ENCODE peak calls at places on chromosomes 1 and 21, in ten cellular contexts. K is endodermal cell; A is foreskin fibroblast; J is CD8-positive, alpha-beta memory T cell; O is thoracic aorta; Y is A673; M is testis; T is A549; P is right lobe of liver; Q is tibial artery. G is an unnamed sample.

GRCh38 chr1:225694151-225694603 is 41.3 kb upstream of the ENAH start:
- DNase-seq in O (no peak), J (no peak), P (peak), Q (peak), T (peak), A (no peak), M (peak), K (no peak), Y (no peak), G (no peak)

GRCh38 chr1:15123298-15123697 is 30.2 kb upstream of the TMEM51 start:
- DNase-seq in M (no peak), K (no peak), Q (no peak), J (no peak), A (no peak), O (no peak), P (no peak), Y (no peak), T (no peak), G (no peak)

GRCh38 chr1:198904356-198904755 is 265.5 kb downstream of the PTPRC start:
- DNase-seq in O (no peak), Q (no peak), T (no peak), P (no peak), A (peak), Y (no peak), M (no peak), J (no peak), K (no peak), G (no peak)

GRCh38 chr1:78586572-78586971 is 33.7 kb upstream of the IFI44L start:
- DNase-seq in A (peak), Q (no peak), M (no peak), J (no peak), O (no peak), Y (no peak), K (no peak), T (no peak), P (no peak), G (no peak)

GRCh38 chr1:219931033-219931432 is 2.7 kb upstream of the SLC30A10 start:
- DNase-seq in T (no peak), K (no peak), M (no peak), Q (no peak), O (no peak), A (peak), Y (peak), J (no peak), P (no peak), G (no peak)

GRCh38 chr1:115280073-115280472 is 58.0 kb downstream of the NGF start:
- DNase-seq in M (no peak), T (no peak), O (no peak), J (no peak), P (no peak), Y (peak), Q (no peak), A (peak), K (no peak), G (no peak)

GRCh38 chr1:23198373-23198772 is 18.9 kb downstream of the HTR1D start:
- DNase-seq in P (no peak), T (peak), J (no peak), Q (no peak), A (peak), O (no peak), M (no peak), K (no peak), Y (no peak), G (no peak)

GRCh38 chr1:195550071-195550862 is 1058.0 kb downstream of the KCNT2 start:
- DNase-seq in P (no peak), M (no peak), K (no peak), O (no peak), J (no peak), T (no peak), Y (no peak), Q (no peak), A (no peak), G (no peak)

GRCh38 chr1:36175137-36176095 is 19.5 kb downstream of the MAP7D1 start:
- DNase-seq in P (no peak), T (no peak), O (no peak), K (peak), A (no peak), Y (no peak), Q (peak), M (peak), J (no peak), G (peak)

GRCh38 chr1:204255225-204255624 is 41.4 kb upstream of the GOLT1A start:
- DNase-seq in O (no peak), M (no peak), T (no peak), K (peak), A (no peak), J (no peak), P (no peak), Q (no peak), Y (peak), G (no peak)

GRCh38 chr1:2952992-2953391 is 68.3 kb upstream of the ACTRT2 start:
- DNase-seq in J (no peak), Q (no peak), Y (no peak), A (no peak), T (no peak), P (peak), K (no peak), O (no peak), M (no peak), G (peak)

GRCh38 chr1:2950926-2951305 is 70.4 kb upstream of the ACTRT2 start:
- DNase-seq in Q (no peak), A (no peak), T (no peak), O (no peak), K (no peak), J (no peak), M (no peak), Y (no peak), P (peak), G (no peak)

GRCh38 chr1:2952371-2952770 is 68.9 kb upstream of the ACTRT2 start:
- DNase-seq in M (no peak), T (no peak), P (peak), J (no peak), A (no peak), K (no peak), O (no peak), Q (peak), Y (no peak), G (no peak)

GRCh38 chr1:2949966-2950925 is 71.0 kb upstream of the ACTRT2 start:
- DNase-seq in T (no peak), Y (no peak), O (no peak), J (no peak), K (no peak), M (no peak), A (no peak), Q (peak), P (peak), G (peak)

GRCh38 chr1:2951856-2952255 is 69.4 kb upstream of the ACTRT2 start:
- DNase-seq in J (no peak), O (no peak), K (no peak), T (no peak), Y (no peak), P (peak), Q (peak), M (no peak), A (no peak), G (no peak)
- H3K4me3 ChIP-seq in J (no peak), O (no peak), K (no peak), T (no peak), Y (no peak), P (no peak), Q (no peak), M (no peak), A (no peak), G (no peak)

GRCh38 chr1:119279441-119280415 is 88.9 kb upstream of the HAO2 start:
- DNase-seq in T (peak), Q (no peak), A (peak), O (no peak), M (peak), J (no peak), P (no peak), Y (peak), K (no peak), G (no peak)

GRCh38 chr1:119276558-119276957 is 92.0 kb upstream of the HAO2 start:
- DNase-seq in A (no peak), J (no peak), P (no peak), K (peak), Y (no peak), O (no peak), M (no peak), T (peak), Q (no peak), G (no peak)

GRCh38 chr1:119275145-119275929 is 93.2 kb upstream of the HAO2 start:
- DNase-seq in Y (peak), Q (no peak), J (peak), A (peak), M (peak), K (peak), P (no peak), O (no peak), T (peak), G (no peak)

DNA sequence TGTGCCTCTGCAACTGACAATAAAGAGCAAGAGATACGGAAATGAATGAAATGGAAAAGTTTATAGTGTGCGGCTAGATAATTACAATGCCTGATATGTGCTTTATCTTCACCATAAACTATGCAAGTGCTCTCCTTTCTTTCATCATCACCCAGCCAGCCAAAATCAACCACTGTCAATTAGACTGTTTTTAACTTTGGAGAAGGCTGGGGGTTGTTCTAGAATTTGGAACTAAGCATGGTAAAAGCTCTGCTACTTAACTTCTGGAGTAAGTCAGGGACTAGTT is 92.7 kb upstream of the HAO2 start:
- DNase-seq in T (no peak), K (no peak), Y (no peak), O (no peak), A (peak), Q (no peak), J (no peak), P (no peak), M (no peak), G (no peak)
- H3K4me3 ChIP-seq in T (no peak), K (no peak), Y (no peak), O (no peak), A (no peak), Q (no peak), J (no peak), P (no peak), M (no peak), G (no peak)

GRCh38 chr1:167695150-167695549 is 26.6 kb upstream of the MPZL1 start:
- DNase-seq in O (no peak), Y (no peak), T (no peak), P (no peak), M (no peak), Q (no peak), A (peak), J (no peak), K (no peak), G (no peak)

GRCh38 chr1:167695756-167696561 is 25.8 kb upstream of the MPZL1 start:
- DNase-seq in K (no peak), Y (no peak), P (no peak), T (no peak), A (no peak), Q (no peak), O (no peak), M (no peak), J (no peak), G (no peak)

GRCh38 chr1:167701510-167701909 is 20.3 kb upstream of the MPZL1 start:
- DNase-seq in K (no peak), J (no peak), P (no peak), M (no peak), T (no peak), A (no peak), Q (no peak), Y (no peak), O (no peak), G (no peak)

GRCh38 chr1:167697667-167698141 is 24.1 kb upstream of the MPZL1 start:
- DNase-seq in P (no peak), A (peak), O (no peak), J (no peak), K (no peak), Q (peak), Y (no peak), T (no peak), M (peak), G (peak)

DNA sequence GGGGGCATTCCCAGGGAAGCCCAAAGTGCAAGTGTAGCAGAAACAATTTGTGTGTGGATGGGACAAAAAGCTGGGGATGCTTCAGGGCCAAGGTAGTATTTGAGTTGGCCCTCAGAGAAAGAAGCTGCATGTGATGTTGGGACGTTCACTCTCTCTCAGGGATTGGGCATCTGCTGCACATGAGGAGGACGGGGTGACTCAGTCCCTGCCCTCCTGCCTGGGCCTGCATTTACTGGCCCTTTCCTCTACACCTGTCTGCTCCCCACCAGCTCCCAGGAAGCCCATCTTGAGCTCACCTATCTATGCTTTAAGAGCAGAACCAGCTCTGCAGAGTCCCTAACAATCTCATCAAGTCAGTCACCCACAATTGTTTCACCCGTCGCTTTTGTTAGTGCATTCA is 23.5 kb upstream of the MPZL1 start:
- DNase-seq in K (no peak), J (no peak), A (no peak), Q (no peak), O (no peak), M (no peak), Y (no peak), P (no peak), T (no peak), G (no peak)
- H3K4me3 ChIP-seq in K (no peak), J (no peak), A (no peak), Q (no peak), O (no peak), M (no peak), Y (no peak), P (no peak), T (no peak), G (peak)

GRCh38 chr1:224331824-224332223 is 1.9 kb upstream of the NVL start:
- DNase-seq in K (no peak), M (no peak), Q (no peak), T (no peak), A (no peak), J (no peak), P (no peak), Y (no peak), O (no peak), G (no peak)

GRCh38 chr1:224333309-224333926 is 3.4 kb upstream of the NVL start:
- DNase-seq in Q (no peak), K (no peak), T (peak), P (no peak), A (peak), O (no peak), Y (peak), M (no peak), J (no peak), G (no peak)

GRCh38 chr1:224329842-224330753 is at the start of gene NVL:
- DNase-seq in J (peak), P (peak), M (peak), Y (peak), A (peak), O (peak), Q (peak), T (peak), K (peak), G (peak)

GRCh38 chr1:224329484-224329841 is 509 bp downstream of the NVL start:
- DNase-seq in K (no peak), T (no peak), O (no peak), M (no peak), J (no peak), P (no peak), Y (no peak), Q (no peak), A (no peak), G (no peak)

DNA sequence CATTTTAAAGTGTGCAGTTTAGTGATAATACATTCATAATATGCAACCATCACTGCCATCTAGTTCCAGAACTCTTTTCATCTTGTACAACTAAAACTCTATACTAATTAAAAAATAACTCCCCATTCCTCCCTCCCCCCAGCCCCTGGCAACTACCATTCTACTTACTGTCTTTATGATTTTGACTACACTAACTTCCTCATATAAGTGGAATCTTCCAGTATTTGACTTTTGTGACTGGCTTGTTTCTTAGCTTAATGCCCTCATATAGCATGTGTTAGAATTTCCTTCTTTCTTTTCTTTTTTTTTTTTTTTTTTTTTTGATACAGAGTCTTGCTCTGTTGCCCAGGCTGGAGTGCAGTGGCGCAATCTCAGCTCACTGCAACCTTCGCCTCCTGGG is 1.4 kb upstream of the NVL start:
- DNase-seq in T (no peak), P (no peak), O (no peak), J (no peak), Y (no peak), A (no peak), K (no peak), Q (no peak), M (no peak), G (no peak)
- H3K4me3 ChIP-seq in T (no peak), P (no peak), O (no peak), J (no peak), Y (no peak), A (no peak), K (no peak), Q (no peak), M (no peak), G (peak)

GRCh38 chr1:19310720-19311502 is 1.0 kb downstream of the AKR7A2 start:
- DNase-seq in A (peak), Y (no peak), M (no peak), Q (no peak), O (no peak), P (no peak), K (no peak), T (no peak), J (no peak), G (no peak)
- H3K4me3 ChIP-seq in A (peak), Y (peak), M (peak), Q (peak), O (peak), P (peak), K (peak), T (peak), J (peak), G (peak)

GRCh38 chr1:4486408-4487120 is 167.8 kb upstream of the AJAP1 start:
- DNase-seq in P (no peak), Y (no peak), T (no peak), O (no peak), A (no peak), Q (no peak), M (no peak), K (no peak), J (no peak), G (no peak)
- H3K4me3 ChIP-seq in P (no peak), Y (no peak), T (no peak), O (no peak), A (no peak), Q (no peak), M (no peak), K (no peak), J (no peak), G (no peak)

GRCh38 chr1:192022839-192023238 is 135.4 kb upstream of the RGS18 start:
- DNase-seq in J (no peak), A (no peak), K (no peak), T (no peak), Q (no peak), M (no peak), Y (no peak), P (no peak), O (no peak), G (no peak)
- H3K4me3 ChIP-seq in J (no peak), A (no peak), K (no peak), T (no peak), Q (no peak), M (no peak), Y (no peak), P (no peak), O (no peak), G (no peak)

GRCh38 chr21:26842976-26843911 is 2.0 kb downstream of the ADAMTS1 start:
- DNase-seq in P (peak), K (peak), T (peak), Q (peak), O (peak), M (peak), Y (peak), A (peak), J (no peak), G (peak)
- H3K4me3 ChIP-seq in P (peak), K (peak), T (peak), Q (peak), O (peak), M (peak), Y (peak), A (peak), J (peak), G (peak)

GRCh38 chr21:45405819-45406762 is 1.1 kb downstream of the COL18A1 start:
- DNase-seq in J (no peak), M (peak), Y (no peak), P (peak), O (no peak), Q (peak), A (peak), T (peak), K (peak), G (peak)

GRCh38 chr21:45405271-45405818 is 380 bp downstream of the COL18A1 start:
- DNase-seq in O (no peak), T (no peak), Q (peak), M (peak), A (peak), Y (no peak), P (peak), J (no peak), K (peak), G (peak)

GRCh38 chr21:45403825-45404725 is 890 bp upstream of the COL18A1 start:
- DNase-seq in T (no peak), A (peak), K (peak), O (peak), P (peak), Q (peak), M (peak), Y (peak), J (no peak), G (peak)

GRCh38 chr21:45403133-45403824 is 1.7 kb upstream of the COL18A1 start:
- DNase-seq in P (peak), Q (peak), A (no peak), T (no peak), K (peak), Y (no peak), J (no peak), M (no peak), O (no peak), G (peak)

DNA sequence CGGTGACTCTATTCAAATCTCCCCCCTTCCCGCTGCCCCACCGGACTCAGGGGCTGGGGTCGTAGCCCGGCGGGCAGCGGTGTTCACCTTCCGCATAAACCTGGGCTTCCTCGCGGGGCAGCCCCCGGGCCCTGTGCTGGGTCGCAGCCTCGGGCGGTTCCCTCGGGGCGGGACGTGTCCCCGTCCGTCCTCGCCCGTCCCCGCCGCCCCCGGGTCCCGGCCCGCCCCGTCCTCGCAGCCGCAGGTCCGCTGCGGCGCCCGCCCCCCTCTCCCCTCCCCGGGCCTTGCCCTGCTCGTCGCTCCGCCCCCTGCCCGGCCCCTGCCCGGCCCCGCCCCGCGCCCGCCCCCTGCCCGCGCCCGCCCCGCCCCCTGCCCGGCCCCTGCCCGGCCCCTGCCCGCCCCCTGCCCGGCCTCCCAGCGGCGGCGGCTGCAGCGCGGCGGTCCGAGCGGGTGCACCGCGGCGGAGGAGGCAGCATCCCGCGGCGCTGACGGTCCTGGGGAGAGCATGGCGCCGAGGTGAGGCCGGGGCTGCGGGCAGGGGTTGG is at the start of gene COL18A1:
- DNase-seq in M (peak), Q (peak), K (peak), J (no peak), Y (peak), T (peak), O (no peak), A (peak), P (peak), G (peak)
- H3K4me3 ChIP-seq in M (peak), Q (peak), K (peak), J (no peak), Y (peak), T (peak), O (peak), A (peak), P (peak), G (peak)